ENCODE peak calls at places on chromosomes 3 and 15, in seven cellular contexts. Q is endothelial cell, N is stromal cell of bone marrow, C is neural crest cell, T is activated T-cell treated with anti-CD3 and anti-CD28 coated beads for 24 hours, G is OCI-LY7, M is Right ventricle myocardium inferior. I is an unnamed sample.

GRCh38 chr3:195895078-195895899 is 13.1 kb downstream of the TNK2 start:
- DNase-seq in Q (peak), N (no peak), C (peak), T (peak), G (peak), M (peak), I (peak)

GRCh38 chr3:30549600-30549999 is 56.8 kb upstream of the TGFBR2 start:
- DNase-seq in Q (no peak), N (no peak), C (no peak), T (no peak), G (no peak), M (no peak), I (no peak)

GRCh38 chr3:16249336-16249735 is 15.4 kb downstream of the DPH3 start:
- DNase-seq in Q (peak), N (no peak), C (peak), T (no peak), G (peak), M (no peak), I (no peak)

GRCh38 chr3:12483364-12483763 is 916 bp upstream of the TSEN2 start:
- DNase-seq in Q (no peak), N (no peak), C (no peak), T (no peak), G (peak), M (no peak), I (no peak)

GRCh38 chr3:60557122-60557521 is 694.1 kb downstream of the FHIT start:
- DNase-seq in Q (no peak), N (no peak), C (no peak), T (no peak), G (no peak), M (no peak), I (no peak)

GRCh38 chr15:29571728-29572454 is 250.4 kb downstream of the TJP1 start:
- DNase-seq in Q (peak), N (no peak), C (peak), T (no peak), G (no peak), M (no peak), I (no peak)

GRCh38 chr3:12473503-12473902 is 10.8 kb upstream of the TSEN2 start:
- DNase-seq in Q (no peak), N (no peak), C (no peak), T (no peak), G (no peak), M (no peak), I (no peak)

GRCh38 chr15:59867436-59867835 is 136.7 kb upstream of the FOXB1 start:
- DNase-seq in Q (no peak), N (no peak), C (no peak), T (no peak), G (no peak), M (no peak), I (no peak)

GRCh38 chr15:58724471-58724870 is 25.0 kb downstream of the ADAM10 start:
- DNase-seq in Q (no peak), N (peak), C (no peak), T (no peak), G (peak), M (no peak), I (no peak)

GRCh38 chr3:38247366-38248035 is 18.1 kb upstream of the SLC22A13 start:
- DNase-seq in Q (no peak), N (peak), C (no peak), T (no peak), G (no peak), M (no peak), I (no peak)

GRCh38 chr15:78392430-78392829 is 45.6 kb upstream of the IREB2 start:
- DNase-seq in Q (no peak), N (no peak), C (no peak), T (no peak), G (no peak), M (no peak), I (no peak)

GRCh38 chr15:92808611-92809063 is 91.5 kb upstream of the CHD2 start:
- DNase-seq in Q (peak), N (no peak), C (no peak), T (no peak), G (no peak), M (no peak), I (no peak)

GRCh38 chr15:60392986-60393811 is 4.6 kb downstream of the ANXA2 start:
- DNase-seq in Q (no peak), N (peak), C (no peak), T (no peak), G (no peak), M (peak), I (peak)

GRCh38 chr15:63551400-63551799 is 45.8 kb upstream of the FBXL22 start:
- DNase-seq in Q (no peak), N (peak), C (no peak), T (no peak), G (no peak), M (no peak), I (no peak)

I was measured in left ventricle myocardium superior.